ENCODE peak calls at places on chromosomes 13 and 19, in eight cellular contexts. A is H54; J is HTR-8/SVneo; K is central memory CD4-positive, alpha-beta T cell; C is MV-4-11; U is kidney tubule cell; W is hypothalamus; S is effector memory CD4-positive, alpha-beta T cell. Y is an unnamed sample.

GRCh38 chr13:27980280-27980998 is 8.1 kb downstream of the URAD start:
- DNase-seq in A (no peak), J (no peak), K (no peak), C (no peak), U (no peak), W (no peak), S (no peak), Y (no peak)

GRCh38 chr13:109782066-109782822 is 4.1 kb downstream of the IRS2 start:
- DNase-seq in A (no peak), J (no peak), K (peak; percentile 21), C (no peak), U (no peak), W (no peak), S (no peak), Y (no peak)

GRCh38 chr13:30312859-30313258 is 5.5 kb upstream of the KATNAL1 start:
- DNase-seq in A (no peak), J (no peak), K (no peak), C (no peak), U (no peak), W (no peak), S (no peak), Y (no peak)

GRCh38 chr13:76783798-76784197 is 102.4 kb downstream of the KCTD12 start:
- DNase-seq in A (no peak), J (no peak), K (no peak), C (no peak), U (no peak), W (no peak), S (no peak), Y (no peak)

GRCh38 chr19:29263305-29264080 is 50.5 kb upstream of the UQCRFS1 start:
- DNase-seq in A (peak; percentile 43), J (peak; percentile 24), K (peak; percentile 23), C (peak; percentile 32), U (peak; percentile 51), W (no peak), S (no peak), Y (peak; percentile 60)

GRCh38 chr19:17215125-17215971 is at the start of gene USE1:
- DNase-seq in A (peak; percentile 87), J (peak; percentile 92), K (peak; percentile 88), C (peak; percentile 95), U (peak; percentile 94), W (peak; percentile 80), S (peak; percentile 74), Y (peak; percentile 83)

GRCh38 chr13:101706651-101707050 is 254.2 kb downstream of the ITGBL1 start:
- DNase-seq in A (peak; percentile 71), J (no peak), K (peak; percentile 26), C (peak; percentile 97), U (peak; percentile 89), W (no peak), S (no peak), Y (no peak)

GRCh38 chr13:111595276-111595675 is 274.8 kb downstream of the TEX29 start:
- DNase-seq in A (no peak), J (no peak), K (no peak), C (no peak), U (no peak), W (no peak), S (no peak), Y (no peak)

GRCh38 chr13:40060318-40061007 is 405.0 kb downstream of the COG6 start:
- DNase-seq in A (no peak), J (no peak), K (no peak), C (no peak), U (peak; percentile 70), W (peak; percentile 58), S (no peak), Y (no peak)

GRCh38 chr19:49019242-49019932 is 2.5 kb upstream of the LHB start:
- DNase-seq in A (peak; percentile 37), J (no peak), K (peak; percentile 40), C (peak; percentile 23), U (peak; percentile 56), W (peak; percentile 9), S (peak; percentile 46), Y (peak; percentile 40)

GRCh38 chr19:2551864-2552185 is 75.9 kb downstream of the GADD45B start:
- DNase-seq in A (no peak), J (no peak), K (no peak), C (no peak), U (no peak), W (no peak), S (no peak), Y (no peak)

GRCh38 chr19:30742981-30743380 is 370.8 kb downstream of the ZNF536 start:
- DNase-seq in A (no peak), J (no peak), K (no peak), C (no peak), U (no peak), W (no peak), S (no peak), Y (no peak)

GRCh38 chr13:95300625-95301134 is 571 bp downstream of the ABCC4 start:
- DNase-seq in A (peak; percentile 64), J (peak; percentile 55), K (peak; percentile 12), C (peak; percentile 25), U (peak; percentile 76), W (peak; percentile 4), S (peak; percentile 0), Y (peak; percentile 6)

GRCh38 chr13:76792680-76793334 is 93.4 kb downstream of the KCTD12 start:
- DNase-seq in A (no peak), J (peak; percentile 2), K (no peak), C (peak; percentile 94), U (peak; percentile 46), W (no peak), S (no peak), Y (no peak)

GRCh38 chr13:24627090-24627714 is 53.0 kb upstream of the ATP12A start:
- DNase-seq in A (no peak), J (no peak), K (no peak), C (no peak), U (peak; percentile 47), W (no peak), S (no peak), Y (no peak)

GRCh38 chr19:12837225-12837624 is 1.1 kb upstream of the MAST1 start:
- DNase-seq in A (no peak), J (no peak), K (no peak), C (no peak), U (peak; percentile 58), W (no peak), S (no peak), Y (no peak)

GRCh38 chr13:28320884-28321574 is 173.9 kb downstream of the FLT1 start:
- DNase-seq in A (no peak), J (no peak), K (no peak), C (no peak), U (no peak), W (no peak), S (no peak), Y (no peak)

GRCh38 chr19:43901395-43902390 is 33.4 kb downstream of the ZNF45 start:
- DNase-seq in A (peak; percentile 56), J (peak; percentile 87), K (peak; percentile 43), C (peak; percentile 89), U (peak; percentile 83), W (peak; percentile 69), S (peak; percentile 22), Y (peak; percentile 30)

GRCh38 chr19:12956446-12957388 is at the start of gene GADD45GIP1:
- DNase-seq in A (no peak), J (peak; percentile 87), K (peak; percentile 75), C (peak; percentile 77), U (peak; percentile 86), W (peak; percentile 24), S (peak; percentile 49), Y (peak; percentile 78)

GRCh38 chr19:47494211-47494547 is 10.2 kb upstream of the KPTN start:
- DNase-seq in A (no peak), J (no peak), K (no peak), C (no peak), U (no peak), W (no peak), S (no peak), Y (no peak)

GRCh38 chr19:20313894-20314293 is 146.9 kb downstream of the ZNF486 start:
- DNase-seq in A (no peak), J (no peak), K (no peak), C (no peak), U (no peak), W (no peak), S (no peak), Y (no peak)

GRCh38 chr13:113886561-113887112 is 22.8 kb upstream of the GAS6 start:
- DNase-seq in A (no peak), J (no peak), K (no peak), C (no peak), U (no peak), W (no peak), S (no peak), Y (no peak)

GRCh38 chr13:44331446-44331845 is 42.2 kb upstream of the SERP2 start:
- DNase-seq in A (no peak), J (no peak), K (no peak), C (no peak), U (no peak), W (no peak), S (no peak), Y (no peak)

GRCh38 chr19:51521796-51522195 is 9.7 kb downstream of the SIGLEC6 start:
- DNase-seq in A (no peak), J (no peak), K (no peak), C (no peak), U (no peak), W (no peak), S (no peak), Y (no peak)

GRCh38 chr19:42480335-42481095 is 37.8 kb upstream of the CXCL17 start:
- DNase-seq in A (peak; percentile 47), J (peak; percentile 68), K (no peak), C (peak; percentile 80), U (peak; percentile 63), W (no peak), S (no peak), Y (no peak)

GRCh38 chr19:4967738-4968461 is 1.0 kb upstream of the KDM4B start:
- DNase-seq in A (no peak), J (no peak), K (no peak), C (peak; percentile 77), U (peak; percentile 24), W (no peak), S (no peak), Y (no peak)

GRCh38 chr19:48419158-48419920 is 25.9 kb downstream of the GRIN2D start:
- DNase-seq in A (no peak), J (no peak), K (peak; percentile 72), C (peak; percentile 55), U (no peak), W (peak; percentile 30), S (peak; percentile 60), Y (peak; percentile 71)

GRCh38 chr19:37966211-37967072 is 59.4 kb downstream of the SIPA1L3 start:
- DNase-seq in A (no peak), J (peak; percentile 29), K (no peak), C (no peak), U (peak; percentile 37), W (no peak), S (no peak), Y (no peak)

GRCh38 chr13:72875233-72875632 is 93.3 kb downstream of the PIBF1 start:
- DNase-seq in A (no peak), J (no peak), K (no peak), C (peak; percentile 62), U (no peak), W (no peak), S (no peak), Y (no peak)

GRCh38 chr13:108496364-108497215 is 132.8 kb upstream of the MYO16 start:
- DNase-seq in A (no peak), J (no peak), K (peak; percentile 11), C (no peak), U (no peak), W (no peak), S (no peak), Y (no peak)

GRCh38 chr13:46288570-46289259 is 77.0 kb downstream of the LRRC63 start:
- DNase-seq in A (no peak), J (peak; percentile 10), K (peak; percentile 58), C (peak; percentile 69), U (peak; percentile 46), W (no peak), S (no peak), Y (peak; percentile 34)

GRCh38 chr19:38182536-38183210 is 41.3 kb downstream of the DPF1 start:
- DNase-seq in A (no peak), J (no peak), K (no peak), C (no peak), U (no peak), W (no peak), S (no peak), Y (no peak)

GRCh38 chr13:97440598-97440997 is 6.6 kb downstream of the RAP2A start:
- DNase-seq in A (no peak), J (no peak), K (no peak), C (no peak), U (no peak), W (no peak), S (no peak), Y (no peak)

GRCh38 chr13:96992633-96993032 is 1.6 kb downstream of the OXGR1 start:
- DNase-seq in A (no peak), J (no peak), K (no peak), C (no peak), U (no peak), W (no peak), S (no peak), Y (no peak)